ENCODE peak calls at places on chromosome 15, in four cellular contexts. D is GM12878, Y is K562, P is GM12891. G is an unnamed sample.

GRCh38 chr15:82709421-82710207 is at the start of gene AP3B2:
- DNase-seq in P (peak; percentile 81), Y (peak; percentile 90), D (no peak), G (peak; percentile 58)

GRCh38 chr15:80773122-80773551 is 6.0 kb upstream of the CEMIP start:
- DNase-seq in P (no peak), D (no peak), Y (no peak), G (no peak)

GRCh38 chr15:43441316-43441715 is 51.6 kb downstream of the TP53BP1 start:
- DNase-seq in Y (peak; percentile 24), D (no peak), P (no peak), G (no peak)

GRCh38 chr15:77650285-77650684 is 17.6 kb upstream of the LINGO1 start:
- DNase-seq in P (no peak), Y (peak; percentile 62), D (no peak), G (no peak)

GRCh38 chr15:57586661-57587404 is 4.9 kb upstream of the MYZAP start:
- DNase-seq in D (no peak), Y (no peak), P (no peak), G (no peak)

GRCh38 chr15:99682455-99682854 is 50.8 kb downstream of the LYSMD4 start:
- DNase-seq in Y (no peak), D (no peak), P (no peak), G (no peak)

GRCh38 chr15:98395974-98396627 is 252.2 kb upstream of the IGF1R start:
- DNase-seq in Y (no peak), D (no peak), P (no peak), G (no peak)

GRCh38 chr15:70748281-70748747 is 15.0 kb downstream of the UACA start:
- DNase-seq in Y (no peak), P (no peak), D (no peak), G (peak; percentile 49)

GRCh38 chr15:90033448-90033847 is 32.3 kb downstream of the ZNF710 start:
- DNase-seq in Y (no peak), P (no peak), D (no peak), G (no peak)

GRCh38 chr15:100572362-100572983 is 29.5 kb downstream of the LINS1 start:
- DNase-seq in Y (no peak), P (no peak), D (no peak), G (no peak)

GRCh38 chr15:40069178-40070165 is 30.5 kb upstream of the SRP14 start:
- DNase-seq in Y (no peak), D (no peak), P (no peak), G (peak; percentile 51)

GRCh38 chr15:31086344-31086743 is 15.2 kb downstream of the TRPM1 start:
- DNase-seq in D (no peak), P (no peak), Y (no peak), G (no peak)

GRCh38 chr15:31359722-31360111 is 33.1 kb downstream of the KLF13 start:
- DNase-seq in D (no peak), P (no peak), Y (no peak), G (no peak)

GRCh38 chr15:63035977-63036376 is 6.6 kb upstream of the TPM1 start:
- DNase-seq in P (no peak), Y (no peak), D (no peak), G (no peak)
- TF ChIP-seq SPI1 in P (no peak), Y (no peak), D (no peak), G (no peak)

GRCh38 chr15:46411900-46412299 is 777.1 kb downstream of the SQOR start:
- DNase-seq in D (no peak), P (no peak), Y (no peak), G (no peak)
- TF ChIP-seq SPI1 in D (no peak), P (no peak), Y (no peak), G (no peak)

GRCh38 chr15:46723308-46723707 is 994.0 kb upstream of the SEMA6D start:
- DNase-seq in D (no peak), Y (no peak), P (no peak), G (no peak)
- TF ChIP-seq SPI1 in D (no peak), Y (no peak), P (no peak), G (no peak)

GRCh38 chr15:75200765-75201608 is 695 bp upstream of the C15orf39 start:
- DNase-seq in D (no peak), Y (peak; percentile 50), P (no peak), G (peak; percentile 68)
- TF ChIP-seq SPI1 in D (peak; percentile 70), Y (peak; percentile 83), P (peak; percentile 73), G (peak; percentile 56)

GRCh38 chr15:97072560-97072959 is 742.1 kb downstream of the NR2F2 start:
- DNase-seq in P (no peak), D (no peak), Y (no peak), G (no peak)
- TF ChIP-seq SPI1 in P (no peak), D (no peak), Y (no peak), G (no peak)

GRCh38 chr15:67061811-67062348 is 3.5 kb upstream of the SMAD3 start:
- DNase-seq in Y (no peak), D (no peak), P (no peak), G (no peak)

GRCh38 chr15:67064607-67065530 is 533 bp upstream of the SMAD3 start:
- DNase-seq in P (peak; percentile 46), Y (peak; percentile 62), D (no peak), G (no peak)

GRCh38 chr15:67065531-67066005 is at the start of gene SMAD3:
- DNase-seq in D (no peak), P (peak; percentile 78), Y (peak; percentile 91), G (peak; percentile 84)

GRCh38 chr15:67062365-67062985 is 2.9 kb upstream of the SMAD3 start:
- DNase-seq in P (no peak), D (no peak), Y (no peak), G (no peak)

DNA sequence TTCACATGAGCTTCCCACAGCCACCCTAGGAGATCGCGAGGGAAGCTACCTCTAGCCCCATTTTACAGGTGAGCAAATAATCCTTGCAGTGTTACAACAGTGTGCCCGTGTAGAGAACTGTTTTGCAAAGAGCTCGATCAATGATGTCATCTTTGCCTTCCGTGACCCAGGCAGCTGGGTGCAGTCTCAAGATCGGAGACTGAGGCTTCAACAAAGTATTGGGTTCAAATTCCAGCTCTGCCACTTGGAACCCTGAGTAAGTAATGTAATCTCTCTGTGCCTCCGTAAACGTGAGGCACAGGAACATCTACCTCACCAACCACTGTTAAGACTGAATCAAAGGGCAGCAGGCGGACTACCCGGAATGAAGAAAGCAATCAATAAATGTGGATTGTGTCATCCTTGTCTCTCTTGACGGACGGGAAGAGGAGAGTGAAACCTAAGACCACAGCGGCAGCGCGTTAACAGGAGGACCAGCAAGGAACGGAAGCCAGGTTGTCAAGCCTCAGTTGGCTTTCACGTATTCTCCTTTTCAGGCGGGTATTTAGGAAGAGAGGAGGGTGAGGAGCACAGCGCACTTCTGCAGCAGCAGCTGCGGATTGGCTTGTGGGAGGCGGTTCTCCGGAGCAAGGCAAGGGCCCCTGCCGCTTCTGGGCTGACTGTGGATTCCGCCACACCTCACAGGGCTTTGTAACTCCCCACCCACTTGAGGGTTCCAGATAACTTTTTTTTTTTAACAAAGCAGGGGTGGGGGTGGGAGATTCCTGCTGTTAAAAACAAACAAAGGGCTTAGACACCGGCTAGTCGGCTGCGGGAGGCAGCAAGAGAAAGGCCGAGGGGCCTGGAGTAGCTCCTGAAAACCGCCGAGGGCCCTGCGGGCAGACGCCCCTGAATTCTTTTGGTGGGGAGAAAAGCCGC is 1.5 kb upstream of the SMAD3 start:
- DNase-seq in D (no peak), P (no peak), Y (peak; percentile 92), G (no peak)
- TF ChIP-seq SPI1 in D (no peak), P (no peak), Y (peak; percentile 5), G (no peak)

GRCh38 chr15:86555939-86556725 is 476.5 kb downstream of the AGBL1 start:
- DNase-seq in Y (no peak), P (no peak), D (no peak), G (no peak)

GRCh38 chr15:86558252-86558651 is 478.6 kb downstream of the AGBL1 start:
- DNase-seq in Y (no peak), P (no peak), D (no peak), G (no peak)

GRCh38 chr15:86558678-86559077 is 479.0 kb downstream of the AGBL1 start:
- DNase-seq in P (no peak), Y (no peak), D (no peak), G (no peak)

GRCh38 chr15:86553116-86553515 is 473.4 kb downstream of the AGBL1 start:
- DNase-seq in Y (no peak), P (no peak), D (no peak), G (no peak)

DNA sequence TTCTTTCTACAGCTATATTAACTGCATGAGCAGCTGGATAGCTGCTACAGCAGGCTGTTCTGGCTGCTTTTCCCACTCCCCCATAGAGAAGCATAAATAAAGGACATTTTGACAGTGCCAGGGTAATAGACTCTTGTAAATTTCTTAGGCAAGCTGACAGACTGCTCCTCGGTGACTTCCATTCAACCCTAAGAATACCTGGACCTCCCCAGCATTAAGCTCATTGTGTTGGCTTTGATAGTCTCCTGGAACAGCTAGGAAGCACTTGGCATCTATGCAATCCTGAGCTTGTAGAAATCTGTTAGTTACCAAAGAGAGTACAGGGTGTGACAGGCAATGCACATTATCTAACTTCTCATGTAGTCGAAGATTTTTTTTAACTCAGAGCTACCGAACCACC is 475.4 kb downstream of the AGBL1 start:
- DNase-seq in Y (no peak), P (no peak), D (no peak), G (no peak)
- TF ChIP-seq SPI1 in Y (no peak), P (no peak), D (no peak), G (no peak)

GRCh38 chr15:74788042-74788715 is 6.3 kb downstream of the CSK start:
- DNase-seq in Y (no peak), P (no peak), D (no peak), G (peak; percentile 81)

GRCh38 chr15:74787251-74788041 is 5.6 kb downstream of the CSK start:
- DNase-seq in D (peak; percentile 97), P (peak; percentile 70), Y (peak; percentile 70), G (peak; percentile 99)

GRCh38 chr15:74789171-74789627 is 7.3 kb downstream of the CSK start:
- DNase-seq in D (no peak), Y (no peak), P (no peak), G (peak; percentile 39)

GRCh38 chr15:74789741-74790079 is 7.8 kb downstream of the CSK start:
- DNase-seq in Y (no peak), P (no peak), D (no peak), G (no peak)

DNA sequence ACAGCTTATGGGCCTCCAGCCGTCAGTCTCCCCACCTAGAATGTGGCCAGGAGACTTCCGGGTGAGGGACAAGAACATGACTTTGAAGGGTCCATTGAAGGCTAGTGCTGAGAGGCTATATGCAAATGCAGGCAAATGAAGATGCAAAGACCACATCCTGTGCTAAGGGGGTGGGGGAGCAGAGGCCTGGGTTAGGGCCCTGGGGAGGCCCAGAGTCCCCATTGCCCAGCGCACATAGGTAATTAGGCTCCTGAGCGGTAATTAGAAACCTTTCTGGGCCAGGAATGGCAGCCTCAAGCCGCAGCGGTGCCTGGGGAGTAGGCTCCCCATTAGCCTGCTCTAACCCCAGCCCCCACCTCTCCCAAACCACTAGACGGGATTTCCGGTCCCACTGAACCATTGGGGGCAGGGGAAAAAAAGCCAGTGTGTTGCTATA is 6.9 kb downstream of the CSK start:
- DNase-seq in P (no peak), Y (no peak), D (peak; percentile 92), G (peak; percentile 67)
- TF ChIP-seq SPI1 in P (no peak), Y (no peak), D (no peak), G (no peak)

DNA sequence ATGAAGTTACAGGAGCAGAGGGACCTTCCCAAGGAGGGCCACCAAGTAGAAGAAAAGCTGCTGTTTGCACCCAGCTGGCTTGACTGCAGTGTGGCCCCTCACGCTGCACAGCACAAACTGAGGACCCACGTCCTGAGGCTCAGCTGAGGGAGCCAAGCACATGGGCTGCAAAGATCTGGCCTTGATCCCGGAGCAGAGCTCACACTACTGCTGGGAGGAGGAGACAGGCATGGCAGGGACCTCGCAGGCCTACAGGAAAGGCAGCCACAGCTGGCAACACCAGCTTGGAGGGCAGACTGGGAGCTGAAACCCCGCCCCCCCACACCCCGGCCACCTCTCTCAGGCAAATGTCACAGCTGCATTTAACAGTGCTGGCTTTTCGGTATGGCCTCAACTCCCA is 39.7 kb downstream of the KLHL25 start:
- DNase-seq in Y (no peak), D (no peak), P (no peak), G (no peak)
- TF ChIP-seq SPI1 in Y (no peak), D (no peak), P (no peak), G (no peak)

G was measured in HL-60.